ENCODE peak calls at places on chromosomes 16 and 17, in ten cellular contexts. R is ovary, H is upper lobe of right lung, D is HCT116, O is lung, W is tibial nerve, U is gastrocnemius medialis, F is mammary epithelial cell, L is Peyer's patch, V is fibroblast of lung. M is an unnamed sample.

GRCh38 chr17:37292429-37293139 is 83.2 kb upstream of the C17orf78 start:
- DNase-seq in O (no peak), W (no peak), H (no peak), L (no peak), D (no peak), U (no peak), R (no peak), V (peak), F (no peak), M (no peak)

GRCh38 chr17:50830994-50831393 is 4.4 kb upstream of the WFIKKN2 start:
- DNase-seq in F (no peak), R (peak), O (no peak), V (no peak), H (no peak), W (no peak), L (no peak), U (no peak), D (no peak), M (no peak)

GRCh38 chr17:78828470-78829185 is 12.0 kb downstream of the USP36 start:
- DNase-seq in O (no peak), W (no peak), U (no peak), F (peak), D (peak), R (no peak), H (no peak), L (no peak), V (peak), M (no peak)

GRCh38 chr16:79635488-79635887 is 35.0 kb upstream of the MAF start:
- DNase-seq in F (no peak), R (no peak), L (no peak), U (no peak), O (no peak), H (no peak), D (no peak), W (no peak), V (no peak), M (no peak)

GRCh38 chr17:36590082-36590481 is 1.6 kb upstream of the DHRS11 start:
- DNase-seq in H (no peak), U (no peak), O (no peak), D (no peak), V (peak), F (no peak), R (no peak), W (no peak), L (no peak), M (no peak)

GRCh38 chr17:30468465-30468864 is 8.7 kb upstream of the GOSR1 start:
- DNase-seq in L (no peak), F (no peak), V (no peak), H (no peak), U (no peak), W (no peak), D (no peak), O (no peak), R (no peak), M (no peak)

GRCh38 chr17:45221997-45222272 is 250 bp downstream of the FMNL1 start:
- DNase-seq in O (no peak), U (no peak), R (no peak), V (no peak), H (no peak), F (no peak), W (no peak), D (no peak), L (no peak), M (no peak)

GRCh38 chr17:50763716-50764450 is 3.4 kb downstream of the ANKRD40CL start:
- DNase-seq in O (no peak), D (no peak), F (no peak), V (no peak), H (no peak), W (no peak), L (peak), R (no peak), U (no peak), M (no peak)

GRCh38 chr16:660459-661183 is 7.3 kb upstream of the RHOT2 start:
- DNase-seq in V (peak), D (peak), O (peak), U (peak), L (peak), H (peak), F (peak), W (peak), R (peak), M (peak)

GRCh38 chr16:13110124-13110796 is 208.9 kb downstream of the SHISA9 start:
- DNase-seq in O (no peak), L (no peak), R (no peak), F (peak), D (no peak), U (peak), H (no peak), V (no peak), W (no peak), M (no peak)

GRCh38 chr17:57370051-57370581 is 113.8 kb downstream of the MSI2 start:
- DNase-seq in W (no peak), U (no peak), H (no peak), V (peak), D (no peak), L (no peak), O (no peak), F (peak), R (no peak), M (no peak)

GRCh38 chr17:57945999-57946797 is 9.0 kb downstream of the CUEDC1 start:
- DNase-seq in H (no peak), V (peak), D (no peak), W (no peak), R (no peak), O (no peak), F (peak), L (no peak), U (no peak), M (no peak)

GRCh38 chr16:66905633-66906539 is 12.8 kb downstream of the CDH16 start:
- DNase-seq in O (no peak), W (no peak), H (no peak), L (peak), F (peak), D (no peak), V (no peak), U (no peak), R (peak), M (peak)

GRCh38 chr17:73412914-73413313 is 101.1 kb upstream of the CDC42EP4 start:
- DNase-seq in L (no peak), O (no peak), D (no peak), V (no peak), F (no peak), W (no peak), H (no peak), U (no peak), R (no peak), M (no peak)

GRCh38 chr17:5584383-5584951 is at the start of gene NLRP1:
- DNase-seq in R (peak), O (peak), U (peak), H (peak), D (peak), L (peak), W (peak), F (peak), V (peak), M (peak)

GRCh38 chr17:4438162-4438944 is 4.6 kb downstream of the SPNS3 start:
- DNase-seq in F (no peak), H (no peak), O (no peak), D (no peak), U (no peak), V (no peak), W (no peak), R (no peak), L (no peak), M (no peak)

GRCh38 chr17:13509561-13509960 is 92.2 kb downstream of the HS3ST3A1 start:
- DNase-seq in R (no peak), W (no peak), V (peak), O (no peak), L (no peak), D (no peak), H (no peak), U (no peak), F (no peak), M (no peak)
- H3K27ac ChIP-seq in R (no peak), W (no peak), V (peak), O (no peak), L (no peak), D (no peak), H (no peak), U (no peak), F (no peak), M (no peak)

GRCh38 chr17:7586673-7587419 is 3.0 kb downstream of the SOX15 start:
- DNase-seq in O (no peak), F (no peak), R (no peak), L (peak), W (no peak), U (peak), H (no peak), D (peak), V (no peak), M (peak)

GRCh38 chr17:7589204-7589868 is 558 bp downstream of the SOX15 start:
- DNase-seq in L (peak), W (peak), F (peak), V (peak), D (no peak), O (peak), U (peak), R (peak), H (peak), M (peak)

GRCh38 chr17:7588553-7589203 is 1.2 kb downstream of the SOX15 start:
- DNase-seq in L (no peak), H (no peak), W (no peak), V (no peak), U (no peak), F (peak), R (no peak), D (no peak), O (no peak), M (peak)

GRCh38 chr17:7587420-7587786 is 2.5 kb downstream of the SOX15 start:
- DNase-seq in V (peak), U (no peak), H (no peak), R (no peak), L (no peak), O (no peak), F (peak), D (no peak), W (no peak), M (no peak)

DNA sequence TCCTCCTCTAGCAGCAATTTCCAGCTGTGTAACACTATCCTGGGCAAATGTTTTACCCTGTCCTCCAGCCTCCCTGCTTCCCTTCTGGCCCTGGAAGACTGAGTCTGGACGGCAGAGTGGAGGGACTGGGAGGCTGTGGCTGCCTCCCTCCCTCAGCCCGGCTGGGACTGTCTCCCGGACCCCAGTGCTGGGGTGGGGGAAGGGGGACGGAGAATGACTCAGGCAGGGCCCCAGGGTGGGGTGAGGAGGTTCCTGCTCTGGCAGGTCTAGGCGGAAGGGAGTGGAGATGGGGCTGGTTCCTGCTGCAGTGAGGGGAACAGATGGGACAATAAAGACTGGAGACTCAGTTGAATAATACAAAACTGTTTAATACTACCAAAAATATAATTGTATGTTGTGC is 2.1 kb downstream of the SOX15 start:
- DNase-seq in F (peak), D (no peak), W (no peak), L (no peak), H (no peak), R (no peak), U (no peak), V (no peak), O (no peak), M (no peak)
- H3K4me3 ChIP-seq in F (peak), D (no peak), W (no peak), L (no peak), H (no peak), R (no peak), U (no peak), V (peak), O (no peak), M (peak)

GRCh38 chr17:38628441-38628840 is 22.7 kb upstream of the SRCIN1 start:
- DNase-seq in W (no peak), H (peak), V (no peak), D (peak), R (no peak), L (no peak), F (peak), O (no peak), U (no peak), M (no peak)
- TF ChIP-seq CTCF in W (no peak), H (no peak), V (no peak), D (no peak), R (no peak), L (no peak), F (no peak), O (no peak), U (no peak), M (no peak)

DNA sequence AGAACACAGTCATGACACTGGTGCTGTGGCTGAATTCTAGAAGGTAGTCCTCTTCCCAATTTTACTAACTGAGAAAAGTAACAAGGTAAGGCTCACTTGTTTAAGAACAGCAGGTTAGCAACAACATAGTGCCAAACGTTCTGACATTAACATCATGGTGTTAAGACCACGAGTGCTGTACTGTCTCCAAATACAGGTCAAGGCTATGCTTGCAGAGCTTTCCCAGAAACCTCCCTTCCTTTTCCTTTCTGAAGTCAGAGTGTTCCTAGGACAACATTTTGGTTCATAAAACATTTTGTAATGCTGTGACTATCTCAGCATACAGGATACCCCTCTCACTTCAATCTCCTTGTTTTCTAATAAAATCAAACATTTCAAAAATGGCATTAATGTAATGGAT is 144.0 kb downstream of the STX8 start:
- DNase-seq in D (no peak), R (peak), H (no peak), F (no peak), W (no peak), V (no peak), L (no peak), O (no peak), U (no peak), M (no peak)
- H3K27ac ChIP-seq in D (no peak), R (no peak), H (peak), F (no peak), W (no peak), V (no peak), L (no peak), O (no peak), U (peak), M (peak)

DNA sequence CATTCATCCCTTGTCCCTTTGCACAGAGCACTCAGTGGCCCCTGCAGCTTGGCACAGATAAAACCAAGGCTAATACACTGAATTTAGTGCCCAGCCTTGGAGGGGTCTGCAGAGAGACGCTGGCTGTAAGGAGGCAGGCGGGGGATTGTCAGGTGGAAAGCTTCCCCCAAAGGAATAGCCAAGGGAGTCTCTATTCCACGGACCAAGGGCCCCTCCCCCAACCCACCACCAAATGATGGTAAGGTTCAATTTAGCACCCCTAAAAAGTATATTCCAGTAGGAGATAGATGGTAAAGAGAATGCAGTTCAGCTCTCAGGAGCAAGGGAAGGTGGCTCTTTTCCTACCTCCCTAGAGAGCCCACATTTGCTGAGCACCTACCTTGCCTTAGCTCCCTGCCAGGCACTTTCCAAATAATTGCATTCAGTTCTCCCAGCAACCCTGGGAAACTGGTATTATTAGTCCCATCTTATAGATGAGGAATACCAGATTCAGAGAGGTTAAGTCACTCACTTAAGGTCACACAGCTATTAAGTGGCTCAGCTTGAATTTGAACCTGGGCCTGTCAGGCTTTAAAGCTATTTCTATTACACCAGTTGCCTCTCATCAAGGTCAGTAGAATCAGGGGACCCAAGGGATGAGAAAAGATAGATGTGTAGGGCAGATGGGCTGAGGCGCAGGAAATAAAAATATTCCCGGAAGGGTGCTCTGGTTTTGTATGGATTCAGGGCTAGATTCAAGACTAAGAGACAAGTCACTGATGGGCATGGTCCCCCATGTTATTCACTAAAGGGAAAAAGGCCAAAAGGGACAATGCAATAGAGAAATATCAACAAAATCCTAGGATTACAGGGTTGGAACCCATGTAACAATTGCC is 20.0 kb upstream of the ZFHX3 start:
- DNase-seq in H (no peak), R (no peak), W (no peak), L (peak), U (no peak), D (no peak), V (no peak), O (no peak), F (no peak), M (no peak)
- H3K4me3 ChIP-seq in H (no peak), R (no peak), W (no peak), L (no peak), U (no peak), D (no peak), V (no peak), O (no peak), F (no peak), M (no peak)

DNA sequence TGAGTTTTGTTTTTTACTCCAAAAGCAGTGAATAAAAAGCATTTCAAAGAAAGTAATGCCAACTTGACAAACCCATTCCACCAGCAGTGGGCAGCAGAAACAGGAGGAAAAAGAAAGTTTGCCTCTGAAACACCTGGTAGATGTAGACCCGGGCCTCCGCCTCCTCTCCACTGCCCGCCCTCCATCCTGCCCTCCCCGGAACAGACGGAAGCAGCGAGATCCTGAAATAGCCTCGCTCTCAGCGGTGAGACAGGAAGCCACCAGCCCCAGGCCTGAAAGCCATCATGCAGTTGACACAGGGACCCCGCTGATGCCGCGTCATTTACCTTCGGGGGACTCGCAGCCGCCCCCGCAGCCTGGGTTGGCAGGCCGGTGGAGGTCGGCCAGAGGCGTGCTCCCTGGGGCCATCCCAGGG is 67.8 kb downstream of the C16orf78 start:
- DNase-seq in L (peak), V (no peak), H (no peak), W (peak), O (peak), U (no peak), F (no peak), R (peak), D (no peak), M (peak)
- TF ChIP-seq CTCF in L (peak), V (no peak), H (peak), W (no peak), O (no peak), U (no peak), F (no peak), R (no peak), D (no peak), M (no peak)

GRCh38 chr16:19744670-19745069 is 26.6 kb downstream of the IQCK start:
- DNase-seq in V (no peak), H (no peak), R (no peak), U (no peak), O (no peak), W (no peak), D (no peak), F (no peak), L (no peak), M (no peak)
- H3K27ac ChIP-seq in V (no peak), H (no peak), R (no peak), U (no peak), O (no peak), W (no peak), D (no peak), F (no peak), L (no peak), M (no peak)

GRCh38 chr16:2964416-2965223 is 545 bp downstream of the KREMEN2 start:
- DNase-seq in U (no peak), D (peak), W (no peak), F (peak), H (no peak), V (no peak), R (no peak), L (peak), O (no peak), M (no peak)
- H3K4me3 ChIP-seq in U (peak), D (peak), W (no peak), F (peak), H (peak), V (no peak), R (no peak), L (peak), O (no peak), M (peak)

DNA sequence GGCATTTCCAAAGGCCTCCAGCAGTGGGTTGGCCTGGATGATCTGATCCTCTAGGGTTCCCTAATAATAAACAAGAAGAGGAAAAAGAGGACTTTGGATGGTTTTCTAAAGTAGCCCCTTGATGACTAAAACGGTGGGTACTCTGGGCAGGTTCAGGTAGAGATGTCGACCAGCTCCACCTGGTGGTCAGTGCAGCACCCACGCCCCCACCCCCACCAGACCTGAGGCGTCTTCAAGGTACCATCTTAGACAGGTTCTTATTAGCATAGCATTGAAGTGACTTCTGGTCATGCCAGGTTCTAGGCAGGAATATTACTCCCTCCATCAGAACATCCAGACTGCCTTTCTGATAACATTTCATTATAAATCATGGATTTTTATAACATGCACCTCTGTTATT is 15.0 kb downstream of the MYH13 start:
- DNase-seq in O (no peak), F (no peak), V (no peak), H (no peak), U (no peak), R (no peak), L (no peak), W (no peak), D (no peak), M (no peak)
- TF ChIP-seq CTCF in O (peak), F (no peak), V (peak), H (peak), U (peak), R (no peak), L (no peak), W (no peak), D (peak), M (peak)

GRCh38 chr17:55275894-55276804 is 11.4 kb downstream of the HLF start:
- DNase-seq in O (no peak), H (no peak), U (peak), F (peak), R (no peak), L (peak), V (no peak), W (no peak), D (no peak), M (no peak)
- H3K27ac ChIP-seq in O (no peak), H (no peak), U (peak), F (peak), R (peak), L (no peak), V (no peak), W (peak), D (no peak), M (peak)

M was measured in heart left ventricle.